ENCODE peak calls at places on chromosomes 4 and X, in seven cellular contexts. J is H9, H is H1, P is mesenchymal stem cell, N is neuronal stem cell, L is mesendoderm, Y is trophoblast cell. O is an unnamed sample. For H3K79me1, the result is how much of the 10 kb centered on the place peaks cover.

GRCh38 chrX:13283968-13284914 is 35.6 kb downstream of the ATXN3L start:
- DNase-seq in J (peak), H (peak), P (peak), N (no peak), L (peak), Y (no peak), O (peak)

GRCh38 chrX:44143061-44143602 is 169.9 kb upstream of the NDP start:
- DNase-seq in J (no peak), H (no peak), P (no peak), N (no peak), L (no peak), Y (no peak), O (no peak)

GRCh38 chr4:86334020-86334750 is 25.7 kb downstream of the MAPK10 start:
- DNase-seq in J (no peak), H (no peak), P (no peak), N (no peak), L (no peak), Y (no peak), O (no peak)

GRCh38 chr4:3868146-3868840 is 102.1 kb downstream of the ADRA2C start:
- DNase-seq in J (peak), H (no peak), P (no peak), N (peak), L (peak), Y (peak), O (peak)

GRCh38 chr4:38753021-38753806 is 29.6 kb downstream of the TLR10 start:
- DNase-seq in J (peak), H (peak), P (peak), N (peak), L (peak), Y (peak), O (peak)

GRCh38 chr4:140755811-140756291 is 334 bp downstream of the TBC1D9 start:
- DNase-seq in J (peak), H (no peak), P (peak), N (peak), L (peak), Y (peak), O (peak)

GRCh38 chrX:66616944-66617343 is 21.9 kb downstream of the EDA2R start:
- DNase-seq in J (no peak), H (no peak), P (no peak), N (no peak), L (no peak), Y (no peak), O (no peak)

GRCh38 chrX:143934542-143934941 is 50.7 kb downstream of the UBE2NL start:
- DNase-seq in J (no peak), H (no peak), P (peak), N (no peak), L (peak), Y (no peak), O (no peak)

GRCh38 chr4:53714377-53715140 is 123.3 kb upstream of the LNX1 start:
- DNase-seq in J (no peak), H (no peak), P (no peak), N (no peak), L (no peak), Y (no peak), O (peak)

GRCh38 chr4:185847352-185848078 is 35.5 kb upstream of the SORBS2 start:
- DNase-seq in J (no peak), H (no peak), P (peak), N (no peak), L (peak), Y (peak), O (peak)

GRCh38 chrX:47483310-47484268 is 567 bp upstream of the ZNF41 start:
- DNase-seq in J (no peak), H (no peak), P (peak), N (no peak), L (no peak), Y (no peak), O (peak)

GRCh38 chr4:142960867-142961644 is 115.0 kb upstream of the INPP4B start:
- DNase-seq in J (no peak), H (no peak), P (no peak), N (no peak), L (no peak), Y (no peak), O (no peak)

GRCh38 chrX:1059576-1060561 is 152.6 kb downstream of the CRLF2 start:
- DNase-seq in J (no peak), H (no peak), P (no peak), N (no peak), L (no peak), Y (no peak), O (no peak)

GRCh38 chr4:145679520-145679919 is 426 bp upstream of the C4orf51 start:
- DNase-seq in J (no peak), H (no peak), P (peak), N (no peak), L (peak), Y (no peak), O (peak)

GRCh38 chr4:89006307-89006706 is 50.7 kb downstream of the FAM13A start:
- DNase-seq in J (no peak), H (no peak), P (no peak), N (no peak), L (no peak), Y (no peak), O (no peak)

GRCh38 chr4:54281060-54281781 is 52.1 kb downstream of the PDGFRA start:
- DNase-seq in J (no peak), H (no peak), P (peak), N (no peak), L (no peak), Y (no peak), O (peak)

GRCh38 chr4:146981651-146982050 is 36.0 kb upstream of the TTC29 start:
- DNase-seq in J (no peak), H (no peak), P (peak), N (peak), L (peak), Y (peak), O (peak)

GRCh38 chrX:12505127-12505526 is 286.1 kb upstream of the PRPS2 start:
- DNase-seq in J (no peak), H (no peak), P (no peak), N (no peak), L (no peak), Y (no peak), O (no peak)

GRCh38 chr4:151415978-151416377 is 7.0 kb downstream of the FHIP1A start:
- DNase-seq in J (no peak), H (no peak), P (no peak), N (no peak), L (no peak), Y (no peak), O (peak)

GRCh38 chr4:139808381-139809206 is 143.0 kb downstream of the MGST2 start:
- DNase-seq in J (no peak), H (no peak), P (peak), N (peak), L (no peak), Y (no peak), O (peak)

GRCh38 chr4:138909605-138910004 is 106.0 kb upstream of the NOCT start:
- DNase-seq in J (no peak), H (no peak), P (no peak), N (no peak), L (peak), Y (no peak), O (no peak)

GRCh38 chrX:143296521-143296920 is 220.8 kb downstream of the SPANXN3 start:
- DNase-seq in J (no peak), H (no peak), P (no peak), N (peak), L (no peak), Y (no peak), O (no peak)

GRCh38 chr4:164977243-164978164 is at the start of gene TRIM61:
- DNase-seq in J (peak), H (no peak), P (peak), N (peak), L (peak), Y (no peak), O (peak)

GRCh38 chr4:77025643-77026321 is 50.0 kb downstream of the CCNI start:
- DNase-seq in J (no peak), H (no peak), P (peak), N (no peak), L (no peak), Y (no peak), O (peak)

GRCh38 chr4:77146426-77147399 is 10.3 kb upstream of the CCNG2 start:
- DNase-seq in J (no peak), H (no peak), P (peak), N (no peak), L (peak), Y (peak), O (no peak)

GRCh38 chr4:62914758-62915157 is 1494.5 kb downstream of the TECRL start:
- DNase-seq in J (no peak), H (no peak), P (no peak), N (no peak), L (no peak), Y (no peak), O (no peak)

GRCh38 chrX:120452131-120452530 is 17.0 kb downstream of the LAMP2 start:
- DNase-seq in J (peak), H (no peak), P (peak), N (peak), L (peak), Y (no peak), O (peak)

GRCh38 chrX:107731831-107732502 is 43.6 kb downstream of the TSC22D3 start:
- DNase-seq in J (peak), H (no peak), P (peak), N (no peak), L (peak), Y (no peak), O (peak)

GRCh38 chr4:102610476-102610875 is 109.3 kb downstream of the NFKB1 start:
- DNase-seq in J (no peak), H (no peak), P (no peak), N (no peak), L (peak), Y (no peak), O (no peak)

GRCh38 chr4:176824645-176825366 is 32.1 kb upstream of the VEGFC start:
- DNase-seq in J (no peak), H (no peak), P (no peak), N (no peak), L (no peak), Y (no peak), O (no peak)
- H3K79me1 ChIP-seq in J (under half), H (under half), P (under half), N (under half), L (under half), Y (under half), O (under half)

DNA sequence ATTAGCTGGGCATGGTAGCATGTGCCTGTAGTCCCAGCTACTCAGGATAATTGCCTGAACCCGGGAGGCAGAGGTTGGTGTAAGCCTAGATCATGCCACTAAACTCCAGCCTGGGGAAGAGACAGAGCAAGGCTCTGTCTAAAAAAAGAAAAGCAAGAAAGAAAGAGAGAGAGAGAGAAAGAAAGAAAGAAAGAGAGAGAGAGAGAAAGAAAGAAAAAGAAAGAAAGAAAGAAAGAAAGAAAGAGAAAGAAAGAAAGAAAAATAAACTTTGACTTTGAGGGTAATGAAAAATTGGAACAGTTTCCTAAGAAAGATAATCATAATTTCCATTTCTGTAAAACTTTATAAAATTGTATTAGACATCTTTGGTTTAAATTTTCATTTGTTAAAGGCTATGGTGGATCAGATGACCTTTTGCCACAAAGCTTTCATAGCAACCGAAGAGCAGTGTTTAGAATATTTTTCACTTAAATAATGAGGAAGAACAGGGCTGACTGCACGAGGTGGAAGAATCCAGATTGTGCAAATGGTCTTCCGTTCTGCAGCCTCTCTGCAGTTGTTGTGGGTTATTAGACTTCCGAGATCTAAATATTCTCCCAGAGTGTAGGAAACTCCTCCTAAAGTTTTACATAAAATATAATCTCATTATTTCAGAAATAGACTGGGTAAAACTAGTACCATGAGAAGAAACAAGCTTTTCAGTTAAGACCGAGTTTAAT is 55.9 kb downstream of the RBM47 start:
- DNase-seq in J (no peak), H (no peak), P (no peak), N (no peak), L (no peak), Y (peak), O (peak)
- H3K79me1 ChIP-seq in J (under half), H (under half), P (under half), N (under half), L (under half), Y (under half), O (under half)

DNA sequence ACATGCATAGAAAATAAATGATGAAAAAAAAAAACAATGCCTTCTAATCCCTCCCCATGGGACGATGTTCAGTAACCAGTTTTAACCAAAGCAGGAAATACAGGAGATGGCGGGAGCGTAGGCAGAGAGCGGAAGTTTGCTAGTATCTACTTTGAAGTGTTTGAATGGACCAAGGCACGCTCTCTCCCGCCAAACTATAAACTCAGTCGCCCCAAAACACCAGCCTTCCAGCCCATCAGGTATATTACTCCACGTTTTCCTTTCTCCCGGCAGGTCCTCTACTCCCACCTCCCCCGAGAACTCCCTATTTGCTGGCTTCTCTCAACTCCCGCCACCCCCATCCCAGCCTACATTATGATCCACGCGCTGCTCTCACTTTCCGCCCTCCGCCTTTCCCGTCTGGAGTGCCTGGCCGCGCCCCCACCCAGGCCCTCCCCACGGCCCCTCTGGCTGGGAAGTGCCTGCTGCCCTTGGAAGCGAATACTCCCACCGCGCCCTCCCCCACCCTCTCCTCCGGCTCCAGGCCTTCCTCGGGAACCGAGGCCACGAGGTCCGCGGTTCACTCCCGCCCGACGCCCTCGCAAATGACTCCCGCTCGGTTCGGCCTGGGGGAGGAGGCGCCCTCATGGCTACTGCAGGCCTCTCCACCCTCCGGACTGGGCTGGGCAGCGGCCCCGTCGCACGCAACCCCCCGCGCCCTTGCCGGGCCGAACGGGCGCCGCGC is 741 bp downstream of the DHX15 start:
- DNase-seq in J (peak), H (peak), P (peak), N (peak), L (peak), Y (peak), O (peak)
- H3K79me1 ChIP-seq in J (under half), H (under half), P (under half), N (under half), L (under half), Y (under half), O (under half)

DNA sequence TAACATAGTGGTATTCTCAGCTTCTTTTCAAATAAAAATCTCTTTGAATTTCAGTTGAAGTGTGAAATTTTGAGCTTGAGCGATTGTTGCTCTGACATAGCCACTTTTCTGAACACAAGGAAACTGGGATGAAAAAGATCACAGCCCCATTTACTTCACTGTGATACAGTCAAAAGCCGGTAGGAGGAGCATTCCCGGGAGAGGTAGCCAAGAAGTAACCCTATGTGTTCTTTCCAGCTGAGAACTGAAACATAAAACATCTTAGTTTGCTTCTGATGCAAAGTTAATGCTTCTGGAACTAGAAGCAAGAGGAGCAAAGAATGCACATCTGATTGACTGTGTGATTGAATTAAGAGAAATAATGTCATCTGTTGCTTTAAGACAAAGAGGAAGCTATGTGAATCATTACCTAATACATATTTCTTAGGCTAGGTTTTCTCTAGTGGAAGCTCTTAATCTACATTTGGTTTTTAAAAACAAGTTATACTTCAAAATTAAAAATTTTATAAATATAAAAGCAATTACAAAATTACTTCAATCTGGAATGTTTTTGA is 88.4 kb upstream of the UNC5C start:
- DNase-seq in J (peak), H (no peak), P (peak), N (peak), L (peak), Y (no peak), O (no peak)
- H3K79me1 ChIP-seq in J (under half), H (under half), P (under half), N (under half), L (under half), Y (under half), O (under half)

GRCh38 chrX:52337410-52337809 is 31.4 kb upstream of the XAGE2 start:
- DNase-seq in J (no peak), H (no peak), P (no peak), N (no peak), L (no peak), Y (no peak), O (no peak)
- H3K79me1 ChIP-seq in J (under half), H (under half), P (under half), N (under half), L (under half), Y (under half), O (under half)

GRCh38 chr4:118817178-118817930 is 18.6 kb downstream of the SEC24D start:
- DNase-seq in J (no peak), H (no peak), P (no peak), N (no peak), L (no peak), Y (no peak), O (no peak)
- H3K79me1 ChIP-seq in J (under half), H (under half), P (under half), N (under half), L (under half), Y (under half), O (half or more)

GRCh38 chr4:123356914-123357313 is 39.7 kb upstream of the SPRY1 start:
- DNase-seq in J (no peak), H (no peak), P (peak), N (no peak), L (no peak), Y (no peak), O (no peak)

GRCh38 chr4:123353656-123354055 is 42.9 kb upstream of the SPRY1 start:
- DNase-seq in J (no peak), H (no peak), P (no peak), N (no peak), L (no peak), Y (no peak), O (peak)

GRCh38 chr4:123352966-123353365 is 43.6 kb upstream of the SPRY1 start:
- DNase-seq in J (no peak), H (no peak), P (no peak), N (no peak), L (no peak), Y (no peak), O (no peak)

GRCh38 chr4:123352240-123352945 is 44.2 kb upstream of the SPRY1 start:
- DNase-seq in J (no peak), H (no peak), P (no peak), N (no peak), L (no peak), Y (no peak), O (peak)

GRCh38 chr4:123354701-123355100 is 41.9 kb upstream of the SPRY1 start:
- DNase-seq in J (no peak), H (no peak), P (no peak), N (no peak), L (no peak), Y (no peak), O (no peak)
- H3K79me1 ChIP-seq in J (under half), H (under half), P (under half), N (under half), L (under half), Y (under half), O (under half)

GRCh38 chr4:169420291-169420690 is 149.5 kb upstream of the SH3RF1 start:
- DNase-seq in J (no peak), H (no peak), P (peak), N (no peak), L (no peak), Y (no peak), O (no peak)
- H3K79me1 ChIP-seq in J (under half), H (under half), P (under half), N (under half), L (under half), Y (under half), O (under half)

DNA sequence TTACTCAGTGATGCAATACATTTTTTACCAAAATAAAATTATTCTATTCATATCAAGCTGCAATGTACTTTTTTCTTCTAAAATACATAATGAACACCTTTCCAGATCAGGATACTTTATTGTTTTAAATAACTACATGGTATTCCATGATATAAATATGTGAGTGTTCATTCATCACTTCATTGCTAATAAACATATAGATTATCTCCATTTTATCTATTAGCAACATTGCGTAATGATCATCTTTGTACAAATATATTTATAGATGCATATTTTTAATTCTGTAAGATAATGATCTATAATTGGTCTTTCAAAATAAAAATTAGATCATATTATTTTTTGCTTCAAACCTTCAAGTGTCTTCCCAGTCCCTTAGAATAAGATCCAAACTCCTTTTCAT is 156.1 kb upstream of the HHIP start:
- DNase-seq in J (no peak), H (no peak), P (no peak), N (no peak), L (no peak), Y (no peak), O (no peak)
- H3K79me1 ChIP-seq in J (under half), H (under half), P (under half), N (under half), L (under half), Y (under half), O (under half)

GRCh38 chrX:96861228-96861627 is 22.5 kb upstream of the RPA4 start:
- DNase-seq in J (no peak), H (no peak), P (no peak), N (no peak), L (no peak), Y (no peak), O (no peak)

GRCh38 chrX:96861661-96862060 is 22.0 kb upstream of the RPA4 start:
- DNase-seq in J (no peak), H (no peak), P (no peak), N (no peak), L (no peak), Y (no peak), O (no peak)
- H3K79me1 ChIP-seq in J (under half), H (under half), P (under half), N (under half), L (under half), Y (under half), O (under half)

O was measured in IMR-90.